ENCODE peak calls at places on chromosomes 2 and 18, in five cellular contexts. J is prostate gland; P is CD4-positive, alpha-beta T cell; B is aorta; Q is fibroblast of lung. L is an unnamed sample.

GRCh38 chr2:205706769-205707375 is 24.6 kb downstream of the NRP2 start:
- DNase-seq in J (no peak), P (no peak), B (peak; percentile 85), Q (peak; percentile 98), L (peak; percentile 31)

GRCh38 chr2:73110622-73111299 is 2.0 kb downstream of the RAB11FIP5 start:
- DNase-seq in J (no peak), P (no peak), B (no peak), Q (peak; percentile 36), L (no peak)

GRCh38 chr2:62354771-62355550 is 151.0 kb downstream of the TMEM17 start:
- DNase-seq in J (no peak), P (no peak), B (no peak), Q (peak; percentile 29), L (no peak)

GRCh38 chr2:105771841-105772240 is 27.1 kb downstream of the NCK2 start:
- DNase-seq in J (no peak), P (no peak), B (no peak), Q (no peak), L (no peak)

GRCh38 chr2:217798743-217799552 is 203.8 kb downstream of the TNS1 start:
- DNase-seq in J (no peak), P (no peak), B (peak; percentile 81), Q (no peak), L (peak; percentile 22)

GRCh38 chr2:229409751-229410181 is 138.7 kb upstream of the PID1 start:
- DNase-seq in J (no peak), P (no peak), B (no peak), Q (no peak), L (no peak)

GRCh38 chr2:66443183-66443976 is 8.5 kb downstream of the MEIS1 start:
- DNase-seq in J (no peak), P (no peak), B (no peak), Q (no peak), L (no peak)

GRCh38 chr2:88692187-88692586 is 714 bp downstream of the RPIA start:
- DNase-seq in J (no peak), P (peak; percentile 15), B (peak; percentile 50), Q (peak; percentile 2), L (no peak)

GRCh38 chr2:161170917-161171594 is 10.8 kb downstream of the TANK start:
- DNase-seq in J (no peak), P (no peak), B (no peak), Q (peak; percentile 51), L (no peak)

GRCh38 chr2:240123821-240124650 is 12.1 kb downstream of the COPS9 start:
- DNase-seq in J (no peak), P (no peak), B (peak; percentile 38), Q (no peak), L (no peak)

GRCh38 chr2:47904903-47905453 is 1.3 kb downstream of the FBXO11 start:
- DNase-seq in J (peak; percentile 23), P (peak; percentile 23), B (peak; percentile 56), Q (peak; percentile 23), L (peak; percentile 49)

GRCh38 chr2:20538308-20539132 is 91.6 kb downstream of the RHOB start:
- DNase-seq in J (no peak), P (no peak), B (no peak), Q (no peak), L (no peak)

GRCh38 chr2:127228102-127228501 is 8.0 kb upstream of the CYP27C1 start:
- DNase-seq in J (no peak), P (no peak), B (no peak), Q (peak; percentile 76), L (no peak)

GRCh38 chr2:9800975-9801723 is 42.1 kb upstream of the TAF1B start:
- DNase-seq in J (peak; percentile 88), P (no peak), B (no peak), Q (peak; percentile 80), L (no peak)

GRCh38 chr2:191607101-191607500 is 70.8 kb upstream of the NABP1 start:
- DNase-seq in J (no peak), P (no peak), B (no peak), Q (peak; percentile 29), L (no peak)

GRCh38 chr18:6775237-6775636 is 45.7 kb downstream of the ARHGAP28 start:
- DNase-seq in J (no peak), P (no peak), B (no peak), Q (no peak), L (no peak)

GRCh38 chr18:36157441-36157840 is 27.7 kb downstream of the ELP2 start:
- DNase-seq in J (no peak), P (no peak), B (no peak), Q (peak; percentile 66), L (no peak)

GRCh38 chr2:36452279-36452678 is 96.7 kb downstream of the CRIM1 start:
- DNase-seq in J (no peak), P (no peak), B (no peak), Q (peak; percentile 74), L (no peak)

GRCh38 chr2:132424526-132425121 is 8.0 kb downstream of the GPR39 start:
- DNase-seq in J (no peak), P (no peak), B (no peak), Q (peak; percentile 69), L (no peak)

GRCh38 chr2:221896505-221897151 is 324.5 kb upstream of the EPHA4 start:
- DNase-seq in J (no peak), P (no peak), B (peak; percentile 46), Q (peak; percentile 94), L (no peak)

GRCh38 chr18:57437782-57438668 is 2.9 kb downstream of the ONECUT2 start:
- DNase-seq in J (no peak), P (no peak), B (no peak), Q (peak; percentile 57), L (peak; percentile 37)

GRCh38 chr2:180246281-180246680 is 239.2 kb upstream of the CWC22 start:
- DNase-seq in J (no peak), P (no peak), B (no peak), Q (no peak), L (no peak)

GRCh38 chr2:14297906-14298305 is 334.6 kb upstream of the LRATD1 start:
- DNase-seq in J (no peak), P (no peak), B (no peak), Q (no peak), L (no peak)

GRCh38 chr2:121239969-121240368 is 45.0 kb downstream of the TFCP2L1 start:
- DNase-seq in J (no peak), P (no peak), B (no peak), Q (no peak), L (no peak)

GRCh38 chr2:30717081-30717650 is 90.1 kb downstream of the CAPN13 start:
- DNase-seq in J (no peak), P (no peak), B (no peak), Q (no peak), L (no peak)

GRCh38 chr2:147082850-147083522 is 761.8 kb upstream of the ACVR2A start:
- DNase-seq in J (peak; percentile 45), P (peak; percentile 7), B (no peak), Q (peak; percentile 59), L (no peak)

GRCh38 chr2:25505630-25506029 is 163.9 kb upstream of the DNMT3A start:
- DNase-seq in J (no peak), P (no peak), B (no peak), Q (peak; percentile 31), L (no peak)

GRCh38 chr2:96436416-96436815 is 68.7 kb downstream of the NEURL3 start:
- DNase-seq in J (no peak), P (no peak), B (no peak), Q (no peak), L (no peak)

GRCh38 chr2:120104772-120105171 is 91.9 kb downstream of the EPB41L5 start:
- DNase-seq in J (no peak), P (no peak), B (no peak), Q (no peak), L (no peak)

GRCh38 chr2:111178730-111179405 is 58.2 kb downstream of the BCL2L11 start:
- DNase-seq in J (no peak), P (no peak), B (no peak), Q (peak; percentile 47), L (no peak)

GRCh38 chr2:195820867-195821565 is 164.0 kb downstream of the SLC39A10 start:
- DNase-seq in J (no peak), P (no peak), B (no peak), Q (no peak), L (no peak)

GRCh38 chr2:195819276-195819675 is 162.2 kb downstream of the SLC39A10 start:
- DNase-seq in J (no peak), P (no peak), B (no peak), Q (no peak), L (no peak)

GRCh38 chr2:195818521-195818920 is 161.5 kb downstream of the SLC39A10 start:
- DNase-seq in J (no peak), P (no peak), B (no peak), Q (peak; percentile 63), L (no peak)

GRCh38 chr2:195821566-195821932 is 164.5 kb downstream of the SLC39A10 start:
- DNase-seq in J (no peak), P (no peak), B (no peak), Q (no peak), L (no peak)

GRCh38 chr2:195820373-195820772 is 163.3 kb downstream of the SLC39A10 start:
- DNase-seq in J (no peak), P (no peak), B (no peak), Q (peak; percentile 43), L (no peak)
- H3K27ac ChIP-seq in J (no peak overlapping the region), P (no peak overlapping the region), B (no peak overlapping the region), Q (no peak overlapping the region), L (no peak overlapping the region)

DNA sequence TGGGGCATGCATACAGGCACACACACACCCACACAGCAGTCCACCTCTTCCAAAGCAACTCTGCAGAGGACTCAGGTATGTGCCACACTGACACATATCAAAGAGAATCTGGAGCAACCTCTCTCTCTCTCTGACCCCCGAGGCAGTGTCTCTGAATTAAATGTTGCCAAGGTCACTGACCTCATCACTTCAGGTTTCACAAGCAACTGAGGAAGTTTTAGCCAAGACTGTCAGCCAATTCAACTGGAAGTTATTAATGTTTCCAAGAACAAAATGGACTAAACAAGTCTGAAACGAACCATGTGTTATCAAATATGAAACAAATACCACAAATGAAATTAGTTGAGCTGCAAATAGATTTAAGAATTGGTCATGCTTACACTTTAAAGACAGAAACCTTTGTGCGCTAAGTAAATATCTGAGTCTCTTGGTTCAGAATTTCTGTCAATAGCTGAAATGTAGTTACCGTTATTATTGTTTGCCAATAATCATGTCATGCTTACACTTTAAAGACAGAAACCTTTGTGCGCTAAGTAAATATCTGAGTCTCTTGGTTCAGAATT is 86.1 kb downstream of the SLC25A12 start:
- DNase-seq in J (no peak), P (no peak), B (no peak), Q (peak; percentile 16), L (no peak)
- H3K27ac ChIP-seq in J (no peak overlapping the region), P (no peak overlapping the region), B (no peak overlapping the region), Q (no peak overlapping the region), L (no peak overlapping the region)

GRCh38 chr18:54802178-54802577 is 26.1 kb upstream of the RAB27B start:
- DNase-seq in J (no peak), P (no peak), B (no peak), Q (no peak), L (no peak)

GRCh38 chr18:54802686-54803395 is 25.4 kb upstream of the RAB27B start:
- DNase-seq in J (no peak), P (no peak), B (no peak), Q (no peak), L (no peak)

GRCh38 chr18:54806526-54806925 is 21.8 kb upstream of the RAB27B start:
- DNase-seq in J (no peak), P (no peak), B (no peak), Q (peak; percentile 64), L (no peak)

GRCh38 chr18:54805571-54806334 is 22.5 kb upstream of the RAB27B start:
- DNase-seq in J (no peak), P (no peak), B (no peak), Q (peak; percentile 94), L (no peak)

GRCh38 chr18:54807303-54807702 is 21.0 kb upstream of the RAB27B start:
- DNase-seq in J (no peak), P (no peak), B (no peak), Q (no peak), L (no peak)
- H3K27ac ChIP-seq in J (no peak overlapping the region), P (no peak overlapping the region), B (no peak overlapping the region), Q (no peak overlapping the region), L (no peak overlapping the region)

GRCh38 chr2:142872900-142873724 is 4.4 kb upstream of the KYNU start:
- DNase-seq in J (no peak), P (no peak), B (no peak), Q (peak; percentile 85), L (no peak)
- H3K27ac ChIP-seq in J (no peak overlapping the region), P (no peak overlapping the region), B (no peak overlapping the region), Q (peak overlapping the region; percentile 96), L (no peak overlapping the region)

L was measured in substantia nigra.